ENCODE peak calls at places on chromosomes 6 and 20, in four cellular contexts. One of them, this sample, is unnamed.

GRCh38 chr6:81387163-81387562 is 365.3 kb downstream of the TENT5A start:
- DNase-seq in foreskin fibroblast: no peak
- DNase-seq in GM13977: no peak
- DNase-seq in astrocyte of the cerebellum: no peak
- DNase-seq in this sample: no peak

GRCh38 chr6:122553697-122554096 is 56.5 kb upstream of the PKIB start:
- DNase-seq in foreskin fibroblast: no peak
- DNase-seq in GM13977: no peak
- DNase-seq in astrocyte of the cerebellum: no peak
- DNase-seq in this sample: no peak

GRCh38 chr6:17491416-17492142 is 98.2 kb downstream of the CAP2 start:
- DNase-seq in foreskin fibroblast: no peak
- DNase-seq in GM13977: no peak
- DNase-seq in astrocyte of the cerebellum: no peak
- DNase-seq in this sample: no peak

GRCh38 chr6:31528821-31529328 is at the start of gene MCCD1:
- DNase-seq in foreskin fibroblast: no peak
- DNase-seq in GM13977: no peak
- DNase-seq in astrocyte of the cerebellum: no peak
- DNase-seq in this sample: no peak

GRCh38 chr6:221531-222349 is 70.5 kb upstream of the DUSP22 start:
- DNase-seq in foreskin fibroblast: no peak
- DNase-seq in GM13977: no peak
- DNase-seq in astrocyte of the cerebellum: no peak
- DNase-seq in this sample: no peak

GRCh38 chr6:87095056-87095527 is at the start of gene CGA:
- DNase-seq in foreskin fibroblast: no peak
- DNase-seq in GM13977: no peak
- DNase-seq in astrocyte of the cerebellum: no peak
- DNase-seq in this sample: no peak

GRCh38 chr6:157282279-157282678 is 41.0 kb downstream of the TMEM242 start:
- DNase-seq in foreskin fibroblast: no peak
- DNase-seq in GM13977: no peak
- DNase-seq in astrocyte of the cerebellum: no peak
- DNase-seq in this sample: no peak

GRCh38 chr6:4434655-4435054 is 299.3 kb upstream of the ECI2 start:
- DNase-seq in foreskin fibroblast: no peak
- DNase-seq in GM13977: no peak
- DNase-seq in astrocyte of the cerebellum: no peak
- DNase-seq in this sample: no peak

GRCh38 chr6:155782320-155782730 is 326.7 kb upstream of the NOX3 start:
- DNase-seq in foreskin fibroblast: peak
- DNase-seq in GM13977: no peak
- DNase-seq in astrocyte of the cerebellum: peak
- DNase-seq in this sample: no peak

GRCh38 chr20:15058836-15059235 is 721.4 kb upstream of the FLRT3 start:
- DNase-seq in foreskin fibroblast: no peak
- DNase-seq in GM13977: no peak
- DNase-seq in astrocyte of the cerebellum: no peak
- DNase-seq in this sample: no peak

GRCh38 chr6:113031591-113031990 is 684.5 kb downstream of the RFPL4B start:
- DNase-seq in foreskin fibroblast: no peak
- DNase-seq in GM13977: no peak
- DNase-seq in astrocyte of the cerebellum: no peak
- DNase-seq in this sample: no peak

GRCh38 chr6:165689699-165690098 is 26.7 kb upstream of the PDE10A start:
- DNase-seq in foreskin fibroblast: no peak
- DNase-seq in GM13977: no peak
- DNase-seq in astrocyte of the cerebellum: no peak
- DNase-seq in this sample: no peak

GRCh38 chr6:34630040-34630439 is 66.5 kb downstream of the ILRUN start:
- DNase-seq in foreskin fibroblast: peak
- DNase-seq in GM13977: no peak
- DNase-seq in astrocyte of the cerebellum: peak
- DNase-seq in this sample: no peak

GRCh38 chr6:111610548-111611172 is 5.0 kb upstream of the TRAF3IP2 start:
- DNase-seq in foreskin fibroblast: no peak
- DNase-seq in GM13977: no peak
- DNase-seq in astrocyte of the cerebellum: no peak
- DNase-seq in this sample: no peak

GRCh38 chr6:45864651-45865050 is 151.0 kb downstream of the CLIC5 start:
- DNase-seq in foreskin fibroblast: no peak
- DNase-seq in GM13977: no peak
- DNase-seq in astrocyte of the cerebellum: no peak
- DNase-seq in this sample: no peak

GRCh38 chr6:30720738-30721197 is 616 bp downstream of the TUBB start:
- DNase-seq in foreskin fibroblast: no peak
- DNase-seq in GM13977: peak
- DNase-seq in astrocyte of the cerebellum: no peak
- DNase-seq in this sample: peak

GRCh38 chr20:32348207-32348606 is 9.9 kb upstream of the ASXL1 start:
- DNase-seq in foreskin fibroblast: no peak
- DNase-seq in GM13977: no peak
- DNase-seq in astrocyte of the cerebellum: no peak
- DNase-seq in this sample: no peak

GRCh38 chr6:6512711-6513110 is 75.8 kb upstream of the LY86 start:
- DNase-seq in foreskin fibroblast: no peak
- DNase-seq in GM13977: no peak
- DNase-seq in astrocyte of the cerebellum: no peak
- DNase-seq in this sample: no peak

GRCh38 chr6:143034689-143035334 is 25.9 kb upstream of the AIG1 start:
- DNase-seq in foreskin fibroblast: no peak
- DNase-seq in GM13977: no peak
- DNase-seq in astrocyte of the cerebellum: no peak
- DNase-seq in this sample: no peak

This sample was measured in stimulated activated naive CD8-positive, alpha-beta T cell treated with anti-CD3 and anti-CD28 coated beads, Interleukin-15, amount 100 ng/mL, for 72 hours.